ENCODE peak calls at places on chromosome 11, in six cellular contexts. N is cardiac muscle cell; T is sigmoid colon; Q is GM23248; D is fibroblast of the aortic adventitia; O is CD8-positive, alpha-beta T cell. Z is an unnamed sample.

GRCh38 chr11:34928960-34929680 is 12.7 kb downstream of the PDHX start:
- DNase-seq in N (no peak), T (no peak), Q (no peak), D (peak; percentile 34), O (no peak), Z (no peak)

GRCh38 chr11:122709042-122709760 is 53.7 kb downstream of the UBASH3B start:
- DNase-seq in N (no peak), T (no peak), Q (peak; percentile 91), D (peak; percentile 70), O (no peak), Z (peak; percentile 86)

GRCh38 chr11:27420722-27421572 is 51.6 kb downstream of the LGR4 start:
- DNase-seq in N (no peak), T (no peak), Q (no peak), D (no peak), O (no peak), Z (peak; percentile 62)

GRCh38 chr11:64760759-64761417 is 1.1 kb upstream of the PYGM start:
- DNase-seq in N (no peak), T (peak; percentile 66), Q (no peak), D (no peak), O (no peak), Z (no peak)

GRCh38 chr11:84232511-84232910 is 946.3 kb upstream of the CCDC90B start:
- DNase-seq in N (no peak), T (no peak), Q (no peak), D (no peak), O (no peak), Z (no peak)

GRCh38 chr11:62444271-62444833 is 25.5 kb downstream of the SCGB1A1 start:
- DNase-seq in N (no peak), T (peak; percentile 92), Q (peak; percentile 90), D (peak; percentile 91), O (no peak), Z (peak; percentile 52)

GRCh38 chr11:91946397-91947090 is 278.1 kb upstream of the FAT3 start:
- DNase-seq in N (no peak), T (no peak), Q (no peak), D (no peak), O (no peak), Z (peak; percentile 42)

GRCh38 chr11:85171648-85172257 is 455.4 kb downstream of the DLG2 start:
- DNase-seq in N (no peak), T (no peak), Q (no peak), D (no peak), O (no peak), Z (peak; percentile 5)

GRCh38 chr11:104146421-104146820 is 17.5 kb downstream of the PDGFD start:
- DNase-seq in N (no peak), T (no peak), Q (no peak), D (no peak), O (no peak), Z (peak; percentile 90)

GRCh38 chr11:2298795-2299747 is 2.6 kb downstream of the C11orf21 start:
- DNase-seq in N (peak; percentile 71), T (no peak), Q (no peak), D (no peak), O (no peak), Z (no peak)

GRCh38 chr11:128678017-128678416 is 15.9 kb upstream of the FLI1 start:
- DNase-seq in N (no peak), T (no peak), Q (no peak), D (no peak), O (no peak), Z (no peak)

GRCh38 chr11:65362320-65362931 is 7.9 kb downstream of the TIGD3 start:
- DNase-seq in N (no peak), T (no peak), Q (no peak), D (no peak), O (no peak), Z (no peak)

GRCh38 chr11:36684840-36685800 is 87.1 kb upstream of the RAG2 start:
- DNase-seq in N (no peak), T (no peak), Q (no peak), D (no peak), O (no peak), Z (no peak)

GRCh38 chr11:80916180-80916811 is 1475.5 kb upstream of the TENM4 start:
- DNase-seq in N (no peak), T (no peak), Q (no peak), D (peak; percentile 7), O (no peak), Z (no peak)

GRCh38 chr11:93279911-93280347 is 50.6 kb upstream of the DEUP1 start:
- DNase-seq in N (peak; percentile 30), T (no peak), Q (no peak), D (no peak), O (no peak), Z (no peak)

GRCh38 chr11:134951305-134951700 is 539.3 kb upstream of the B3GAT1 start:
- DNase-seq in N (no peak), T (no peak), Q (peak; percentile 87), D (peak; percentile 72), O (no peak), Z (peak; percentile 71)

GRCh38 chr11:62953811-62954210 is 31.0 kb downstream of the SLC22A6 start:
- DNase-seq in N (no peak), T (no peak), Q (peak; percentile 47), D (peak; percentile 15), O (no peak), Z (peak; percentile 14)

GRCh38 chr11:72591785-72592490 is 82.3 kb downstream of the PDE2A start:
- DNase-seq in N (no peak), T (no peak), Q (no peak), D (no peak), O (peak; percentile 23), Z (no peak)

GRCh38 chr11:83725718-83726117 is 439.6 kb upstream of the CCDC90B start:
- DNase-seq in N (no peak), T (no peak), Q (no peak), D (peak; percentile 10), O (no peak), Z (peak; percentile 14)

GRCh38 chr11:119055901-119056300 is 1.1 kb downstream of the HYOU1 start:
- DNase-seq in N (no peak), T (no peak), Q (peak; percentile 62), D (peak; percentile 35), O (no peak), Z (no peak)

GRCh38 chr11:26095340-26095739 is 236.6 kb upstream of the ANO3 start:
- DNase-seq in N (no peak), T (no peak), Q (no peak), D (no peak), O (no peak), Z (no peak)

GRCh38 chr11:35873721-35874120 is 70.1 kb upstream of the LDLRAD3 start:
- DNase-seq in N (no peak), T (no peak), Q (no peak), D (no peak), O (no peak), Z (no peak)

Z was measured in astrocyte.